ENCODE peak calls at places on chromosome 19, in nine cellular contexts. One of them, this sample, is unnamed. For H3K27me3, the result is how much of the 10 kb centered on the place peaks cover.

GRCh38 chr19:45463241-45463640 is 4.6 kb upstream of the FOSB start:
- DNase-seq in cardiac muscle cell: no peak
- DNase-seq in BJ: no peak
- DNase-seq in adrenal gland: no peak
- DNase-seq in stomach: no peak
- DNase-seq in transverse colon: no peak
- DNase-seq in tibial artery: no peak
- DNase-seq in vagina: no peak
- DNase-seq in GM23338: no peak
- DNase-seq in this sample: no peak

GRCh38 chr19:31969110-31969509 is 376.3 kb upstream of the ZNF507 start:
- DNase-seq in adrenal gland: peak
- DNase-seq in transverse colon: no peak
- DNase-seq in GM23338: no peak
- DNase-seq in cardiac muscle cell: no peak
- DNase-seq in tibial artery: no peak
- DNase-seq in stomach: no peak
- DNase-seq in vagina: no peak
- DNase-seq in BJ: no peak
- DNase-seq in this sample: no peak

GRCh38 chr19:13212759-13213330 is 62.6 kb downstream of the IER2 start:
- DNase-seq in tibial artery: no peak
- DNase-seq in adrenal gland: peak
- DNase-seq in cardiac muscle cell: peak
- DNase-seq in GM23338: peak
- DNase-seq in stomach: peak
- DNase-seq in transverse colon: peak
- DNase-seq in vagina: no peak
- DNase-seq in BJ: no peak
- DNase-seq in this sample: peak

GRCh38 chr19:38132781-38133180 is 91.2 kb downstream of the DPF1 start:
- DNase-seq in cardiac muscle cell: no peak
- DNase-seq in GM23338: no peak
- DNase-seq in BJ: no peak
- DNase-seq in stomach: no peak
- DNase-seq in vagina: no peak
- DNase-seq in adrenal gland: no peak
- DNase-seq in tibial artery: no peak
- DNase-seq in transverse colon: no peak
- DNase-seq in this sample: no peak

GRCh38 chr19:44897835-44898234 is 6.8 kb downstream of the TOMM40 start:
- DNase-seq in tibial artery: no peak
- DNase-seq in BJ: no peak
- DNase-seq in GM23338: no peak
- DNase-seq in adrenal gland: no peak
- DNase-seq in transverse colon: no peak
- DNase-seq in cardiac muscle cell: no peak
- DNase-seq in vagina: no peak
- DNase-seq in stomach: no peak
- DNase-seq in this sample: no peak

GRCh38 chr19:3105641-3106508 is 11.7 kb downstream of the GNA11 start:
- DNase-seq in adrenal gland: no peak
- DNase-seq in transverse colon: no peak
- DNase-seq in tibial artery: no peak
- DNase-seq in vagina: no peak
- DNase-seq in BJ: no peak
- DNase-seq in cardiac muscle cell: no peak
- DNase-seq in stomach: no peak
- DNase-seq in GM23338: no peak
- DNase-seq in this sample: no peak

GRCh38 chr19:30167976-30168635 is 204.1 kb upstream of the ZNF536 start:
- DNase-seq in cardiac muscle cell: no peak
- DNase-seq in transverse colon: no peak
- DNase-seq in tibial artery: no peak
- DNase-seq in vagina: peak
- DNase-seq in BJ: no peak
- DNase-seq in stomach: no peak
- DNase-seq in adrenal gland: no peak
- DNase-seq in GM23338: no peak
- DNase-seq in this sample: no peak

GRCh38 chr19:55626350-55626749 is 2.0 kb upstream of the ZNF784 start:
- DNase-seq in vagina: no peak
- DNase-seq in BJ: no peak
- DNase-seq in GM23338: no peak
- DNase-seq in transverse colon: no peak
- DNase-seq in tibial artery: no peak
- DNase-seq in stomach: no peak
- DNase-seq in adrenal gland: no peak
- DNase-seq in cardiac muscle cell: no peak
- DNase-seq in this sample: no peak

GRCh38 chr19:46065486-46065885 is 24.7 kb upstream of the IGFL4 start:
- DNase-seq in transverse colon: no peak
- DNase-seq in adrenal gland: peak
- DNase-seq in stomach: no peak
- DNase-seq in cardiac muscle cell: peak
- DNase-seq in GM23338: no peak
- DNase-seq in vagina: no peak
- DNase-seq in tibial artery: no peak
- DNase-seq in BJ: peak
- DNase-seq in this sample: no peak

GRCh38 chr19:40974633-40975037 is 16.4 kb upstream of the CYP2B6 start:
- DNase-seq in BJ: peak
- DNase-seq in stomach: peak
- DNase-seq in tibial artery: peak
- DNase-seq in cardiac muscle cell: peak
- DNase-seq in vagina: no peak
- DNase-seq in adrenal gland: peak
- DNase-seq in GM23338: peak
- DNase-seq in transverse colon: peak
- DNase-seq in this sample: peak

GRCh38 chr19:30153326-30154210 is 211.5 kb downstream of the URI1 start:
- DNase-seq in tibial artery: no peak
- DNase-seq in GM23338: no peak
- DNase-seq in transverse colon: no peak
- DNase-seq in stomach: no peak
- DNase-seq in adrenal gland: no peak
- DNase-seq in cardiac muscle cell: no peak
- DNase-seq in vagina: no peak
- DNase-seq in BJ: no peak
- DNase-seq in this sample: no peak

GRCh38 chr19:10061717-10062310 is 24.3 kb upstream of the SHFL start:
- DNase-seq in BJ: no peak
- DNase-seq in transverse colon: no peak
- DNase-seq in cardiac muscle cell: peak
- DNase-seq in stomach: no peak
- DNase-seq in adrenal gland: peak
- DNase-seq in tibial artery: no peak
- DNase-seq in GM23338: peak
- DNase-seq in vagina: no peak
- DNase-seq in this sample: no peak

GRCh38 chr19:34990578-34991192 is 9.4 kb upstream of the GRAMD1A start:
- DNase-seq in cardiac muscle cell: no peak
- DNase-seq in transverse colon: no peak
- DNase-seq in adrenal gland: no peak
- DNase-seq in vagina: no peak
- DNase-seq in stomach: no peak
- DNase-seq in tibial artery: no peak
- DNase-seq in GM23338: no peak
- DNase-seq in BJ: no peak
- DNase-seq in this sample: no peak

GRCh38 chr19:19170053-19170945 is at the start of gene MEF2B:
- DNase-seq in adrenal gland: peak
- DNase-seq in vagina: no peak
- DNase-seq in BJ: no peak
- DNase-seq in cardiac muscle cell: peak
- DNase-seq in transverse colon: peak
- DNase-seq in stomach: peak
- DNase-seq in GM23338: peak
- DNase-seq in tibial artery: peak
- DNase-seq in this sample: peak

GRCh38 chr19:18865973-18866799 is 29.8 kb downstream of the CERS1 start:
- DNase-seq in transverse colon: peak
- DNase-seq in BJ: no peak
- DNase-seq in tibial artery: no peak
- DNase-seq in GM23338: peak
- DNase-seq in stomach: peak
- DNase-seq in vagina: no peak
- DNase-seq in adrenal gland: peak
- DNase-seq in cardiac muscle cell: peak
- DNase-seq in this sample: peak

GRCh38 chr19:3010871-3011270 is 18.2 kb downstream of the TLE2 start:
- DNase-seq in vagina: no peak
- DNase-seq in adrenal gland: no peak
- DNase-seq in transverse colon: no peak
- DNase-seq in stomach: no peak
- DNase-seq in tibial artery: no peak
- DNase-seq in cardiac muscle cell: no peak
- DNase-seq in GM23338: no peak
- DNase-seq in BJ: no peak
- DNase-seq in this sample: no peak

GRCh38 chr19:10946964-10947657 is 13.7 kb upstream of the SMARCA4 start:
- DNase-seq in tibial artery: no peak
- DNase-seq in vagina: no peak
- DNase-seq in adrenal gland: no peak
- DNase-seq in BJ: no peak
- DNase-seq in cardiac muscle cell: peak
- DNase-seq in stomach: no peak
- DNase-seq in transverse colon: no peak
- DNase-seq in GM23338: no peak
- DNase-seq in this sample: no peak

DNA sequence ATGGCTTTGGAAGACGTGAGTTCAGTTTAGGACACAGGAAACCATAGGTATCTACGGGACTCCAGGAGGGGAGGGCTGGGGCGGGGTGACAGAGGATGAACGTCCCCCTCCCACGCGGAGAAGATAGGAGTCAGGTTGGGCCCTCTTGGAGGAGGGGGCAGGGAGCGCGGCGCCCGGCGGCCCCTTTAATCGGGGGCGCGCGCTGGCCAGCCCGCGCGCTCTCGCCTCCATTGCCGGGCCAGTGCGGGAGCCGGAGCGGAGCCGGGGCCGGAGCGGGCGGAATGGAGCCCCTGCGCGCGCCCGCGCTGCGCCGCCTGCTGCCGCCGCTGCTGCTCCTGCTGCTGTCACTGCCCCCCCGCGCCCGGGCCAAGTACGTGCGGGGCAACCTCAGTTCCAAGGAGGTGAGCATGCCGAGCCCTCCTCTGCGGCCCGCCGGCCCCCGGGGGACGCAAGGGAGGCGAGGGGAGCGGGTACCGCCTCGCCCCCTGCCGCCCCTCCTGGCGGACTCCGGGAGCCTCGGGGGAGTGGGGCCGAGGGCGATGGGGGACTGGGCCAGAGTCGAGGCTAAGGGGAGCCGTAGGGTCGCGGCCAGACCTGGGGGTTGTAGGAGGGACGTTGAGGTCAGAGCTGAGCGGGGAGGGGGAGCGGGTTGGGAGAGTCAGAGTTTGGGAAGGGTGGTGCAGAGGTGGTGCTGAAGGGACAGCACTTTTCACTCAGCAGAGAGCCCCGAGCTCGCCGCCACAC is at the start of gene TMEM145:
- DNase-seq in tibial artery: no peak
- DNase-seq in BJ: no peak
- DNase-seq in vagina: no peak
- DNase-seq in transverse colon: peak
- DNase-seq in cardiac muscle cell: peak
- DNase-seq in stomach: peak
- DNase-seq in adrenal gland: peak
- DNase-seq in GM23338: peak
- DNase-seq in this sample: no peak
- TF ChIP-seq CTCF in tibial artery: no peak
- TF ChIP-seq CTCF in BJ: no peak
- TF ChIP-seq CTCF in vagina: no peak
- TF ChIP-seq CTCF in transverse colon: no peak
- TF ChIP-seq CTCF in cardiac muscle cell: peak
- TF ChIP-seq CTCF in stomach: no peak
- TF ChIP-seq CTCF in adrenal gland: no peak
- TF ChIP-seq CTCF in GM23338: peak
- TF ChIP-seq CTCF in this sample: no peak

GRCh38 chr19:15234525-15235130 is 2.4 kb upstream of the EPHX3 start:
- DNase-seq in cardiac muscle cell: no peak
- DNase-seq in BJ: no peak
- DNase-seq in tibial artery: no peak
- DNase-seq in transverse colon: no peak
- DNase-seq in adrenal gland: no peak
- DNase-seq in stomach: no peak
- DNase-seq in vagina: no peak
- DNase-seq in GM23338: no peak
- DNase-seq in this sample: no peak
- H3K27me3 ChIP-seq in cardiac muscle cell: under half
- H3K27me3 ChIP-seq in BJ: under half
- H3K27me3 ChIP-seq in tibial artery: under half
- H3K27me3 ChIP-seq in transverse colon: under half
- H3K27me3 ChIP-seq in adrenal gland: under half
- H3K27me3 ChIP-seq in stomach: under half
- H3K27me3 ChIP-seq in vagina: under half
- H3K27me3 ChIP-seq in GM23338: under half
- H3K27me3 ChIP-seq in this sample: under half

GRCh38 chr19:33261511-33262192 is 36.0 kb upstream of the SLC7A10 start:
- DNase-seq in cardiac muscle cell: no peak
- DNase-seq in vagina: no peak
- DNase-seq in GM23338: no peak
- DNase-seq in BJ: no peak
- DNase-seq in adrenal gland: no peak
- DNase-seq in stomach: no peak
- DNase-seq in tibial artery: no peak
- DNase-seq in transverse colon: no peak
- DNase-seq in this sample: no peak
- TF ChIP-seq CTCF in cardiac muscle cell: no peak
- TF ChIP-seq CTCF in vagina: no peak
- TF ChIP-seq CTCF in GM23338: no peak
- TF ChIP-seq CTCF in BJ: no peak
- TF ChIP-seq CTCF in adrenal gland: no peak
- TF ChIP-seq CTCF in stomach: no peak
- TF ChIP-seq CTCF in tibial artery: no peak
- TF ChIP-seq CTCF in transverse colon: no peak
- TF ChIP-seq CTCF in this sample: no peak

DNA sequence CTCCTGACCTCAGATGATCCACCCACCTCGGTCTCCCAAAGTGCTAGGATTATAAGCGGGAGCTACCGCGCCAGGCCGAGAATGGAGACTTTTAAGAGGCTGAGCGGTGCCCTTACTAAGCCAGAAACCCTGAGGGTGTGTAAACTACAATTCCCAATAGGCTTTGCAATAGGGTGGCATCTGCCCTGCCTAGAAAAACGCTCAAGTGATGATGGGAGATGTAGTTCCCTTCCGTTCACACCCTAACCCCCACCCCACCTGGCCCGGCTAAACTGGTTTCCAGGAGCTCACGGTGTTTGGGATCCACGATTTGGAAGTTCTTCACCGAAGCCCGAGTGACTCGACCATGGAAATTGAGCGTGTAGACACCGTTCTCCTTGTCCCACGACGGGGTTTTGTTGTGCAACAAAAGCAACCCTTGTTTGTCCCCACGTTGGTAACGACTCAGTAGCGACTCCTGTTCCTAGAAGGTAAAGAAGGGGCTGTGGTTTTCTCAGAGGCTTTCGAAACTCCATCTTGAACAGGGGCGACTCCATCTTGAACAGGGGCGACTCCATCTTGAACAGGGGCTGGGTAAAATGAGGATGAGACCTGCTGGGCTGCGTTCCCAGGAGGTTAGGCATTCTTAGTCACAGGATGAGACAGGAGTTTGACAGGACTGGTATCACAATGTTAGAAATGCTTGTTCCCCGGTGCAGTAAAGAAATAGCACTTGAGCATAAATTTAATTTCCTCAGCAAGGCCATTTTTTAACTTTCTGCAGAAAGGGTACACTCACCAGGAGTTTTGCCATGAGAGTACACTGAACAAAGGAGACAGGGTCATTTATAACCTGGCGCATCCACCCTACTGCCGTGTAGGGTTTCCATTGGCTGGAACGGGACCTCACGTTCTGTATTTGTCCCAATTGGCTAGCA is 9.8 kb downstream of the PPP1R15A start:
- DNase-seq in GM23338: peak
- DNase-seq in BJ: no peak
- DNase-seq in stomach: no peak
- DNase-seq in tibial artery: no peak
- DNase-seq in cardiac muscle cell: no peak
- DNase-seq in vagina: no peak
- DNase-seq in transverse colon: no peak
- DNase-seq in adrenal gland: no peak
- DNase-seq in this sample: no peak
- H3K27me3 ChIP-seq in GM23338: under half
- H3K27me3 ChIP-seq in BJ: under half
- H3K27me3 ChIP-seq in stomach: under half
- H3K27me3 ChIP-seq in tibial artery: under half
- H3K27me3 ChIP-seq in cardiac muscle cell: under half
- H3K27me3 ChIP-seq in vagina: under half
- H3K27me3 ChIP-seq in transverse colon: under half
- H3K27me3 ChIP-seq in adrenal gland: under half
- H3K27me3 ChIP-seq in this sample: under half

This sample was measured in upper lobe of right lung.